ENCODE peak calls at places on chromosomes 7 and 10, in eight cellular contexts. Y is astrocyte of the spinal cord, V is epithelial cell of esophagus, U is dorsolateral prefrontal cortex, G is WTC11, K is A549, S is spleen, Q is endothelial cell. M is an unnamed sample.

GRCh38 chr7:105678811-105679495 is 97.7 kb upstream of the EFCAB10 start:
- DNase-seq in Y (no peak), V (peak), U (peak), G (no peak), K (no peak), S (peak), Q (no peak), M (no peak)

GRCh38 chr10:73585223-73585784 is 5.8 kb downstream of the USP54 start:
- DNase-seq in Y (no peak), V (peak), U (no peak), G (no peak), K (no peak), S (no peak), Q (no peak), M (no peak)

GRCh38 chr10:69635428-69636272 is 5.6 kb downstream of the FAM241B start:
- DNase-seq in Y (no peak), V (no peak), U (no peak), G (no peak), K (no peak), S (peak), Q (no peak), M (no peak)

GRCh38 chr7:30142710-30143109 is 7.9 kb downstream of the MTURN start:
- DNase-seq in Y (peak), V (peak), U (no peak), G (no peak), K (no peak), S (no peak), Q (no peak), M (peak)

GRCh38 chr7:31550432-31550831 is 36.5 kb downstream of the ITPRID1 start:
- DNase-seq in Y (peak), V (no peak), U (no peak), G (no peak), K (no peak), S (no peak), Q (no peak), M (no peak)

GRCh38 chr7:94483843-94484242 is 25.8 kb upstream of the CASD1 start:
- DNase-seq in Y (no peak), V (no peak), U (no peak), G (no peak), K (no peak), S (no peak), Q (no peak), M (no peak)

GRCh38 chr10:51073461-51074237 is 638 bp upstream of the PRKG1 start:
- DNase-seq in Y (no peak), V (peak), U (no peak), G (peak), K (no peak), S (peak), Q (peak), M (no peak)

GRCh38 chr7:5636446-5636835 is 145.0 kb downstream of the RNF216 start:
- DNase-seq in Y (no peak), V (no peak), U (no peak), G (no peak), K (no peak), S (no peak), Q (peak), M (no peak)

GRCh38 chr10:124671486-124672075 is 72.6 kb downstream of the FAM53B start:
- DNase-seq in Y (no peak), V (peak), U (peak), G (no peak), K (peak), S (peak), Q (no peak), M (peak)

GRCh38 chr7:144074374-144074773 is 4.8 kb downstream of the OR2A25 start:
- DNase-seq in Y (no peak), V (no peak), U (no peak), G (no peak), K (no peak), S (no peak), Q (no peak), M (no peak)

GRCh38 chr10:43226851-43227845 is 39.7 kb downstream of the RASGEF1A start:
- DNase-seq in Y (no peak), V (no peak), U (no peak), G (peak), K (no peak), S (peak), Q (no peak), M (no peak)

GRCh38 chr10:62582804-62583208 is 208.6 kb downstream of the ZNF365 start:
- DNase-seq in Y (peak), V (peak), U (no peak), G (no peak), K (no peak), S (no peak), Q (no peak), M (peak)

GRCh38 chr7:137097111-137097510 is 228.7 kb downstream of the CHRM2 start:
- DNase-seq in Y (peak), V (no peak), U (no peak), G (no peak), K (no peak), S (no peak), Q (no peak), M (no peak)

GRCh38 chr10:31706921-31707571 is 221.6 kb downstream of the ARHGAP12 start:
- DNase-seq in Y (no peak), V (no peak), U (no peak), G (no peak), K (no peak), S (peak), Q (no peak), M (no peak)

GRCh38 chr10:15433850-15434537 is 62.9 kb upstream of the FAM171A1 start:
- DNase-seq in Y (peak), V (peak), U (no peak), G (no peak), K (peak), S (no peak), Q (peak), M (peak)

GRCh38 chr7:5526190-5527037 is 102.8 kb upstream of the TNRC18 start:
- DNase-seq in Y (peak), V (peak), U (no peak), G (peak), K (no peak), S (peak), Q (no peak), M (peak)

GRCh38 chr7:157916946-157917670 is 580.3 kb downstream of the DNAJB6 start:
- DNase-seq in Y (no peak), V (no peak), U (no peak), G (no peak), K (no peak), S (no peak), Q (no peak), M (no peak)

GRCh38 chr10:116947838-116948529 is 57.0 kb downstream of the SHTN1 start:
- DNase-seq in Y (peak), V (peak), U (no peak), G (no peak), K (peak), S (no peak), Q (peak), M (peak)

GRCh38 chr10:97683556-97684357 is 3.3 kb downstream of the AVPI1 start:
- DNase-seq in Y (peak), V (peak), U (no peak), G (no peak), K (peak), S (no peak), Q (no peak), M (peak)

GRCh38 chr7:111765936-111766643 is 203.8 kb upstream of the IMMP2L start:
- DNase-seq in Y (peak), V (peak), U (no peak), G (no peak), K (no peak), S (no peak), Q (no peak), M (no peak)

GRCh38 chr7:141150465-141150864 is 76.6 kb downstream of the TMEM178B start:
- DNase-seq in Y (no peak), V (no peak), U (no peak), G (no peak), K (no peak), S (no peak), Q (no peak), M (no peak)

GRCh38 chr10:18523025-18523424 is 128.4 kb downstream of the NSUN6 start:
- DNase-seq in Y (no peak), V (no peak), U (no peak), G (no peak), K (no peak), S (no peak), Q (no peak), M (peak)

GRCh38 chr10:127872871-127873600 is 19.7 kb downstream of the CLRN3 start:
- DNase-seq in Y (no peak), V (no peak), U (no peak), G (no peak), K (no peak), S (peak), Q (peak), M (peak)

GRCh38 chr10:120948889-120949382 is 97.8 kb downstream of the WDR11 start:
- DNase-seq in Y (peak), V (peak), U (peak), G (peak), K (no peak), S (peak), Q (peak), M (peak)

GRCh38 chr10:3530346-3531096 is 254.5 kb downstream of the KLF6 start:
- DNase-seq in Y (no peak), V (peak), U (no peak), G (no peak), K (no peak), S (no peak), Q (no peak), M (no peak)

GRCh38 chr10:104109908-104110662 is 11.9 kb upstream of the SFR1 start:
- DNase-seq in Y (peak), V (peak), U (no peak), G (no peak), K (peak), S (no peak), Q (no peak), M (peak)

GRCh38 chr7:23333671-23334246 is 34.6 kb downstream of the MALSU1 start:
- DNase-seq in Y (peak), V (peak), U (no peak), G (no peak), K (peak), S (no peak), Q (no peak), M (peak)

GRCh38 chr10:131350245-131350644 is 38.7 kb upstream of the TCERG1L start:
- DNase-seq in Y (no peak), V (no peak), U (no peak), G (no peak), K (no peak), S (no peak), Q (no peak), M (no peak)

GRCh38 chr7:867001-867405 is 9.4 kb upstream of the GET4 start:
- DNase-seq in Y (peak), V (no peak), U (no peak), G (no peak), K (no peak), S (peak), Q (no peak), M (no peak)

GRCh38 chr7:63067897-63068585 is 930.6 kb upstream of the ZNF722 start:
- DNase-seq in Y (no peak), V (peak), U (no peak), G (no peak), K (no peak), S (no peak), Q (no peak), M (no peak)

GRCh38 chr7:101590663-101591435 is 38.2 kb downstream of the MYL10 start:
- DNase-seq in Y (no peak), V (no peak), U (no peak), G (no peak), K (no peak), S (no peak), Q (no peak), M (no peak)

GRCh38 chr7:55185941-55186609 is 167.3 kb downstream of the EGFR start:
- DNase-seq in Y (peak), V (peak), U (no peak), G (no peak), K (peak), S (no peak), Q (no peak), M (peak)

GRCh38 chr10:46525824-46526681 is 30.4 kb downstream of the GPRIN2 start:
- DNase-seq in Y (no peak), V (no peak), U (no peak), G (no peak), K (no peak), S (no peak), Q (no peak), M (no peak)

GRCh38 chr10:70364772-70365091 is 17.7 kb downstream of the LRRC20 start:
- DNase-seq in Y (no peak), V (no peak), U (no peak), G (no peak), K (no peak), S (no peak), Q (no peak), M (no peak)

GRCh38 chr10:84054743-84055142 is 84.6 kb upstream of the GHITM start:
- DNase-seq in Y (no peak), V (no peak), U (no peak), G (peak), K (no peak), S (no peak), Q (no peak), M (no peak)

GRCh38 chr10:84063440-84063839 is 75.9 kb upstream of the GHITM start:
- DNase-seq in Y (no peak), V (no peak), U (no peak), G (no peak), K (no peak), S (no peak), Q (no peak), M (no peak)

GRCh38 chr10:84059526-84059925 is 79.8 kb upstream of the GHITM start:
- DNase-seq in Y (no peak), V (no peak), U (no peak), G (no peak), K (no peak), S (no peak), Q (no peak), M (peak)
- TF ChIP-seq CTCF in Y (no peak), V (peak), U (no peak), G (no peak), K (no peak), S (no peak), Q (no peak), M (no peak)

GRCh38 chr10:34413214-34413613 is 401.9 kb downstream of the PARD3 start:
- DNase-seq in Y (no peak), V (no peak), U (no peak), G (no peak), K (no peak), S (no peak), Q (no peak), M (no peak)
- TF ChIP-seq CTCF in Y (no peak), V (no peak), U (no peak), G (no peak), K (no peak), S (no peak), Q (no peak), M (no peak)

DNA sequence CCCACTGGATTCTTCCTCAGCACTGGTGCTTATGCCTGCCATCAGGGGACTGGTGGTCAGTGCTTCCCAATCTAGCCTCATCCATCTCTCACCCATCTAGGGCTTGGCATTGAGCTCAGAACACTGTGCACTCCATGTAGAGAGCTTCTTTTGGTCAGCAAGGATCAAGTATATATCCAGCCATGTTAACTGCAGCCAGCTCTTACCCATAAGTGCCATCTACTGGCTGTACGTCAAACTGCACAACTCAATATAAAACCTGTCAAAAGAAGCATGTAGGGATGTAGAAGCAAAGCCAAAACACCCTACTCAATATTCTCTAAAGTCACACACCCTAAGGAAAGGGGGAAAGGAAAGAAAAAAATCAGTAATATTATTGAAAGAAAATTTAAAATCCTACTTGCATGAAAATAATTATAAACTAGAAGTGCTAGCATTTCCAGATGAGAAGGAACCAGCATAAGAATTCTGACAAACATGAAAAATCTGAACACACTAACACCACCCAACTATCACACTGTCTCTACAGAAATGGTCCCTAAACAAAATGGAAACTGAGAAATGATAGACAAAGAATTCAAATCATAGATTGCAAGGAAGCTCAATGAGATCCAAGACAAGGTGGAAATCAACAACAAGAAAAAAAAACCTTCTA is 531.1 kb upstream of the STEAP1 start:
- DNase-seq in Y (peak), V (peak), U (no peak), G (no peak), K (peak), S (no peak), Q (peak), M (peak)
- TF ChIP-seq CTCF in Y (peak), V (peak), U (peak), G (peak), K (peak), S (no peak), Q (peak), M (peak)

DNA sequence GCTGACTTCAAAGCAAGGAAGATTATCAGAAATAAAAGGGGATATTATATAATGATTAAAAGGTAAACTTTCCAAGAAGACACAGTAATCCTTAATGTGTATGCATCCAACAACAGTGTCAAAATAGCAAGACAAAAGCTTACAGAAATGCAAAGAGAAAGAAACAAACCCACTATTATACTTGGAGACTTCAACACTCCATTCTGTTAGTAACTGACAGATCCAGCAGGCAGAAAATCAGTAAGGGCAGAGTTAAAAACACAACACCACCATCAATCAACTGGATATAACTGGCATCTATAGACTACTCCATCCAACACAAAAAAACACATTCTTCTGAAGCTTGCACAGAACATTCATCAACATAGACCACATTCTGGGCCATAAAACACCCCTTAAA is 103.8 kb downstream of the OR13A1 start:
- DNase-seq in Y (no peak), V (no peak), U (no peak), G (no peak), K (no peak), S (no peak), Q (no peak), M (no peak)
- TF ChIP-seq CTCF in Y (no peak), V (no peak), U (no peak), G (no peak), K (no peak), S (no peak), Q (no peak), M (no peak)

M was measured in MCF 10A.